ENCODE peak calls at places on chromosomes 2 and 18, in seven cellular contexts. F, I, M, H, S, X and N are unnamed samples.

GRCh38 chr2:162075689-162076132 is 1.7 kb upstream of the DPP4 start:
- DNase-seq in F (no peak), I (no peak), M (no peak), H (no peak), S (no peak), X (no peak), N (no peak)

GRCh38 chr2:6644261-6644660 is 221.4 kb downstream of the CMPK2 start:
- DNase-seq in F (no peak), I (no peak), M (no peak), H (no peak), S (no peak), X (no peak), N (no peak)

GRCh38 chr2:11766016-11766415 is 19.6 kb downstream of the LPIN1 start:
- DNase-seq in F (no peak), I (no peak), M (no peak), H (no peak), S (no peak), X (no peak), N (no peak)

GRCh38 chr2:169452080-169452479 is 27.2 kb upstream of the BBS5 start:
- DNase-seq in F (no peak), I (no peak), M (no peak), H (peak), S (no peak), X (peak), N (peak)

GRCh38 chr2:71154798-71155197 is 24.4 kb downstream of the MPHOSPH10 start:
- DNase-seq in F (no peak), I (peak), M (no peak), H (peak), S (peak), X (peak), N (peak)

GRCh38 chr2:3807853-3808252 is 104.5 kb downstream of the DCDC2C start:
- DNase-seq in F (no peak), I (no peak), M (no peak), H (no peak), S (no peak), X (no peak), N (no peak)

GRCh38 chr2:189658808-189659207 is 2.5 kb upstream of the ASNSD1 start:
- DNase-seq in F (peak), I (no peak), M (no peak), H (no peak), S (no peak), X (no peak), N (no peak)

GRCh38 chr18:60555629-60556028 is 183.1 kb upstream of the MC4R start:
- DNase-seq in F (no peak), I (no peak), M (no peak), H (no peak), S (no peak), X (no peak), N (no peak)

GRCh38 chr2:219631925-219632757 is 4.7 kb downstream of the SLC4A3 start:
- DNase-seq in F (peak), I (peak), M (peak), H (no peak), S (no peak), X (peak), N (no peak)

GRCh38 chr18:78494204-78494603 is 485.4 kb upstream of the SALL3 start:
- DNase-seq in F (no peak), I (no peak), M (no peak), H (no peak), S (no peak), X (no peak), N (no peak)

GRCh38 chr2:187499941-187500532 is 52.0 kb upstream of the CALCRL start:
- DNase-seq in F (no peak), I (peak), M (no peak), H (peak), S (peak), X (peak), N (peak)

GRCh38 chr2:205321240-205321639 is 361.1 kb upstream of the NRP2 start:
- DNase-seq in F (no peak), I (no peak), M (no peak), H (no peak), S (no peak), X (no peak), N (no peak)

GRCh38 chr2:235685024-235685721 is 191.3 kb downstream of the AGAP1 start:
- DNase-seq in F (no peak), I (no peak), M (no peak), H (no peak), S (no peak), X (no peak), N (no peak)

GRCh38 chr2:172931256-172931894 is 144.3 kb upstream of the MAP3K20 start:
- DNase-seq in F (no peak), I (no peak), M (no peak), H (no peak), S (no peak), X (no peak), N (no peak)

GRCh38 chr2:97745474-97746172 is 32.2 kb downstream of the ZAP70 start:
- DNase-seq in F (no peak), I (no peak), M (no peak), H (no peak), S (no peak), X (peak), N (peak)

GRCh38 chr18:46832856-46833255 is 76.0 kb upstream of the ST8SIA5 start:
- DNase-seq in F (no peak), I (no peak), M (no peak), H (no peak), S (no peak), X (no peak), N (no peak)

GRCh38 chr2:66733361-66733760 is 298.4 kb downstream of the MEIS1 start:
- DNase-seq in F (no peak), I (no peak), M (no peak), H (no peak), S (no peak), X (no peak), N (no peak)

GRCh38 chr18:46387426-46388131 is 269.4 kb downstream of the LOXHD1 start:
- DNase-seq in F (no peak), I (no peak), M (no peak), H (no peak), S (no peak), X (no peak), N (no peak)

GRCh38 chr2:106584304-106584954 is 97.3 kb downstream of the CD8B2 start:
- DNase-seq in F (no peak), I (peak), M (no peak), H (no peak), S (no peak), X (no peak), N (no peak)

GRCh38 chr2:15577071-15577706 is 14.5 kb upstream of the DDX1 start:
- DNase-seq in F (peak), I (peak), M (peak), H (peak), S (peak), X (peak), N (peak)

GRCh38 chr2:101113441-101114267 is 37.5 kb downstream of the TBC1D8 start:
- DNase-seq in F (no peak), I (peak), M (no peak), H (peak), S (peak), X (no peak), N (no peak)

GRCh38 chr2:181037922-181038321 is 57.5 kb downstream of the UBE2E3 start:
- DNase-seq in F (no peak), I (no peak), M (no peak), H (no peak), S (no peak), X (no peak), N (no peak)

DNA sequence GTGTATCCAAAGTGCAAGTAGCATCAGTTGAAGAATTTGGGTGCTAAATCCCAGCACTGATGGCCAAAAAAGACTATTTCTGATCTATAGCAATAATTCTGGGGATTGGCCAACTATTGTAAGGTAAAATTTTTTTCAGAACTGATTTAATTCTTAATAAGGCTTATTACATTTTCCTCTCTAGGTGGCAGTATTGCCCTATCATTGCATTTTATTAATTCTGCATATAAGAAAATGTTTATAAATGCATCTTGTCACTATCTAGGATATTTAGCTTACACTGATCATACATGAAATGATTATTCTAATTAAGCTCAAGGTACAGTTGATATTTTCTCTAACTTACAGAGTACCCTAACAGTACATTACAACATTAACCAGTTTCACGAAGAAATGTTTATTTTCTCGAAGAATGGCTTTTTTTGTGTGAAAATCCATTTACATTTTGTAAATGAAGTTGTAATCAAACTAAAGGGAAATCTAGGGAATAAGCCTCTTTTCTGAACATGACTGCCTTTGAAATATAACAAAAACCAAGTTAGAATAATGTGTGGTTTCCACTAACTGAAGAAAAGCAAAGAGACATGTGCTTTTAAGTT is 11.0 kb downstream of the TTN start:
- DNase-seq in F (no peak), I (no peak), M (no peak), H (peak), S (no peak), X (peak), N (peak)
- TF ChIP-seq CTCF in F (peak), I (peak), M (peak), H (peak), S (peak), X (peak), N (no peak)

GRCh38 chr2:232982926-232983668 is 30.0 kb downstream of the NGEF start:
- DNase-seq in F (no peak), I (peak), M (peak), H (no peak), S (no peak), X (no peak), N (no peak)
- TF ChIP-seq CTCF in F (no peak), I (peak), M (no peak), H (peak), S (no peak), X (peak), N (no peak)

GRCh38 chr2:1899396-1899730 is 155.0 kb upstream of the PXDN start:
- DNase-seq in F (no peak), I (no peak), M (no peak), H (no peak), S (no peak), X (no peak), N (no peak)

GRCh38 chr2:1898461-1899395 is 154.4 kb upstream of the PXDN start:
- DNase-seq in F (no peak), I (no peak), M (no peak), H (no peak), S (no peak), X (no peak), N (no peak)

GRCh38 chr2:1900736-1901135 is 156.4 kb upstream of the PXDN start:
- DNase-seq in F (no peak), I (peak), M (no peak), H (no peak), S (no peak), X (no peak), N (no peak)
- TF ChIP-seq CTCF in F (no peak), I (peak), M (no peak), H (peak), S (no peak), X (no peak), N (no peak)

DNA sequence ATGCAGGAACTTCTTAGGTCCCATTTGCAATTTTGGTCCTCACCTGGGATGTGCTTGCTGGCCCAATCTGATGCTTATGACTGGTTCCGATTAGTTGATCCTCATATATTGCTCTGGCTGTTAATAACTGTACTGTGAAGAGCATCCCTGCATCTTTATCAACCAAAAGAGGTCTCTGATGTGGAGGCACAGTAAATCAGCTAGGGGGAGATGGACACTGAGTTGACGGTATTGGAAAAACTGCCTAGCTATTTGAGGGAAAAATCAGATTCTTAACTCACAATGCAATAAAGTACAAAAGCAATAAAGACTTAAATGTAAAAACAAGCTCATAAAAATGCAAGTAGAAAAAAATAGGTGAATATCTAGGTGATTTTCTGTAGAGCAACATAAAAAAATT is 188.0 kb upstream of the TCF4 start:
- DNase-seq in F (no peak), I (no peak), M (no peak), H (no peak), S (no peak), X (no peak), N (no peak)
- TF ChIP-seq CTCF in F (no peak), I (peak), M (no peak), H (no peak), S (no peak), X (no peak), N (no peak)

GRCh38 chr18:43571078-43571689 is 293.9 kb upstream of the SYT4 start:
- DNase-seq in F (no peak), I (no peak), M (no peak), H (no peak), S (no peak), X (peak), N (peak)
- TF ChIP-seq CTCF in F (peak), I (peak), M (peak), H (peak), S (peak), X (peak), N (peak)

GRCh38 chr2:216064684-216065083 is 16.9 kb downstream of the PECR start:
- DNase-seq in F (no peak), I (no peak), M (no peak), H (no peak), S (no peak), X (no peak), N (no peak)

GRCh38 chr2:216069028-216069427 is 12.6 kb downstream of the PECR start:
- DNase-seq in F (no peak), I (no peak), M (no peak), H (no peak), S (no peak), X (no peak), N (no peak)

GRCh38 chr2:216059233-216059834 is 22.3 kb downstream of the PECR start:
- DNase-seq in F (no peak), I (no peak), M (no peak), H (no peak), S (no peak), X (no peak), N (no peak)

GRCh38 chr2:216066255-216066654 is 15.4 kb downstream of the PECR start:
- DNase-seq in F (no peak), I (no peak), M (no peak), H (no peak), S (no peak), X (no peak), N (no peak)

GRCh38 chr2:216064014-216064630 is 17.5 kb downstream of the PECR start:
- DNase-seq in F (no peak), I (no peak), M (no peak), H (no peak), S (no peak), X (no peak), N (no peak)
- TF ChIP-seq CTCF in F (no peak), I (peak), M (no peak), H (no peak), S (no peak), X (no peak), N (no peak)

DNA sequence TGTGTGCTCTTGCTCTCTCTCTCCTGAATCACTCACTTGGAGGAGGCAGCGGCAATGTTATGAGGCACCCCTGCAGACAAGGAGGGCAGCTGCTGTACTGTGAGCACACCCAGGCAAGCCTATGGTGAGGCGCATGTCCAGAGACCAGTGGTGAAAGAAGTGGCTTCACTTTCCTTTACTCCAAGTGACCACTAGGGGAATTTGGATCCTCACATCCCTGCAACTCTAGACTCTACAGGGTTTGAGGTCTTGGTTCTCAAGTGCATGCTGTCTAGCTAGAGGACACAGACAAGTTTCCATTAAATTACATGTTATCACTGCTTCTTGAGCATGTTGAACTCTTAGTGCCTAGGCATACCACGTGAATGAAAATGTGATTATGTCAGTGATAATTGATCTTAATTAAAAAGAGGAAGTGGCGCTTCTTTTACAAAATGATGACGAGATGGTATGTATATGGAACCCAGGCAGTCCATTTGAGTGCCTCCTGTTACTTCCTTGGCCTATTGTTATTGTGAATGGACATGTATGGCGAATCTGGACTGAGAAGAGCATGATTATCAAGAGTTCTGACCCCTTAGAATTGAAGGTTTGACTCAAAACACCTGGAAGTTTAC is 181.0 kb upstream of the CDH2 start:
- DNase-seq in F (no peak), I (peak), M (no peak), H (peak), S (no peak), X (no peak), N (no peak)
- TF ChIP-seq CTCF in F (no peak), I (peak), M (no peak), H (peak), S (no peak), X (no peak), N (no peak)

GRCh38 chr2:28979041-28979440 is 2.1 kb upstream of the TOGARAM2 start:
- DNase-seq in F (no peak), I (no peak), M (no peak), H (no peak), S (no peak), X (no peak), N (no peak)

GRCh38 chr2:28978606-28979005 is 2.5 kb upstream of the TOGARAM2 start:
- DNase-seq in F (no peak), I (no peak), M (no peak), H (no peak), S (no peak), X (no peak), N (no peak)

GRCh38 chr2:28980368-28981015 is 606 bp upstream of the TOGARAM2 start:
- DNase-seq in F (no peak), I (no peak), M (no peak), H (no peak), S (no peak), X (no peak), N (no peak)

GRCh38 chr2:28981016-28981441 is at the start of gene TOGARAM2:
- DNase-seq in F (peak), I (no peak), M (no peak), H (no peak), S (no peak), X (no peak), N (no peak)

DNA sequence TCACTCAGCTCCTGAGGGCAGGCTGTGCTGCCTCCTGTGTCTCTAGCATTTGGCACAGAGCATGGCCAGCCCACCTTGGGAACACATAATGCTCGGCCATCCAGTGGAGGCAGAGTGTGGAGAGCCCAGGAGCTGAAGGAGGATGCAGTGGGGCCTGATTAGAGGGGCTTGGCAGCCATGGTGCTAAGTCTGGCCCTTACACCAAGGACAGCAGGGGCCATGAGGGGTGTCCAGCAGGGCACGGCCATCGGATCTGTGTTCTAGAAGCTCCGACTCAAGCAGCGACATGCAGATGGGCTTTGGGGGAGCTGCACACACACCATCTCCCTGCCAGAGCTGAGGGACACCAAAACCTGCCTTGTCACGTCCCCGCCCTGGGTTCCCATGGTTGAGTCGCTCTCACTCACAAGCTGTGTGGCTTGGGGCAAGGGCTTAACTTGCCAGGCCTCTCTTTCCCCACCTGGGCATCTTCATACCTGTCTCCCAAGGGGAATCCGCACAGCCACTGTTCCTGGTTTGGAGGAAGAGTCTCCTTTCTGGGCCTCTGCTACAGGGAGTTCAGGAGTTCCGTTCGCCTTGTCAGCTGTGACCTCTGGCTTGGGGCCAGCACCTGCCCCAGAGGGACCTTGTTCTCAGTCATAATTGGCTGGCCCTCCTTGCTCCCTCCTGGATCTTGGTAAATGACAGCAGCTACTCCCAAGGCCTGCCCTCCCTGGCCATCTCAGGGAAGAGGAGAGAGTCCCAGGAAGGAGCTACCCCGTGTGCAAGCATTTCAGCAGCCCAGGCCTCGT is 1.3 kb upstream of the TOGARAM2 start:
- DNase-seq in F (no peak), I (no peak), M (no peak), H (no peak), S (no peak), X (no peak), N (no peak)
- TF ChIP-seq CTCF in F (no peak), I (no peak), M (no peak), H (no peak), S (no peak), X (no peak), N (no peak)

GRCh38 chr18:58649966-58650816 is 21.1 kb upstream of the MALT1 start:
- DNase-seq in F (no peak), I (no peak), M (no peak), H (no peak), S (no peak), X (no peak), N (no peak)
- TF ChIP-seq CTCF in F (no peak), I (no peak), M (no peak), H (no peak), S (no peak), X (no peak), N (no peak)